ENCODE peak calls at places on chromosome 6, in six cellular contexts. J is putamen; G is AG10803; W is activated naive CD4-positive, alpha-beta T cell; R is bronchial epithelial cell; K is NAMALWA. X is an unnamed sample.

GRCh38 chr6:130577178-130577919 is 211.5 kb downstream of the TMEM200A start:
- DNase-seq in G (no peak), R (no peak), J (no peak), K (no peak), W (no peak), X (no peak)

GRCh38 chr6:138240476-138241245 is 22.4 kb upstream of the PBOV1 start:
- DNase-seq in G (peak; percentile 14), W (no peak), K (no peak), R (no peak), J (no peak), X (peak; percentile 99)

GRCh38 chr6:111725446-111726112 is 119.9 kb upstream of the TRAF3IP2 start:
- DNase-seq in W (no peak), K (no peak), G (peak; percentile 88), J (no peak), R (no peak), X (no peak)

GRCh38 chr6:114084327-114084890 is 113.5 kb upstream of the HDAC2 start:
- DNase-seq in K (no peak), J (no peak), G (peak; percentile 74), R (no peak), W (no peak), X (no peak)

GRCh38 chr6:133704371-133704770 is 184.5 kb upstream of the TCF21 start:
- DNase-seq in K (no peak), R (no peak), J (no peak), W (no peak), G (peak; percentile 53), X (no peak)

GRCh38 chr6:147603392-147604081 is 95.0 kb downstream of the SAMD5 start:
- DNase-seq in G (no peak), W (no peak), J (peak; percentile 10), K (no peak), R (no peak), X (no peak)

GRCh38 chr6:101069191-101069795 is 188.2 kb upstream of the ASCC3 start:
- DNase-seq in G (no peak), R (peak; percentile 77), W (no peak), J (no peak), K (no peak), X (no peak)

GRCh38 chr6:37483917-37484785 is 15.5 kb downstream of the CCDC167 start:
- DNase-seq in K (peak; percentile 68), W (peak; percentile 64), J (peak; percentile 29), G (peak; percentile 21), R (peak; percentile 19), X (peak; percentile 70)

GRCh38 chr6:4280721-4281120 is 145.3 kb upstream of the ECI2 start:
- DNase-seq in G (peak; percentile 85), W (no peak), R (peak; percentile 93), K (no peak), J (no peak), X (no peak)

GRCh38 chr6:158561247-158561884 is 1.5 kb downstream of the TMEM181 start:
- DNase-seq in G (no peak), K (no peak), J (no peak), R (no peak), W (no peak), X (no peak)

GRCh38 chr6:14070457-14070856 is 47.1 kb upstream of the CD83 start:
- DNase-seq in K (no peak), R (no peak), G (no peak), J (no peak), W (no peak), X (no peak)